ENCODE peak calls at places on chromosomes 11 and 22, in seven cellular contexts. H is kidney; G is CD8-positive, alpha-beta T cell; I is fibroblast of lung; J is H1; U is PC-3; R is effector memory CD4-positive, alpha-beta T cell. E is an unnamed sample. For H3K36me3, the result is how much of the 10 kb centered on the place peaks cover.

GRCh38 chr11:128424867-128425285 is 162.5 kb downstream of the ETS1 start:
- DNase-seq in H (peak), G (no peak), I (peak), J (no peak), U (no peak), R (no peak), E (no peak)

GRCh38 chr11:8913961-8914660 is 3.1 kb downstream of the AKIP1 start:
- DNase-seq in H (no peak), G (peak), I (peak), J (no peak), U (peak), R (no peak), E (peak)

GRCh38 chr11:8068605-8069221 is 12.3 kb upstream of the TUB start:
- DNase-seq in H (peak), G (no peak), I (peak), J (no peak), U (peak), R (no peak), E (no peak)

GRCh38 chr11:44031549-44031948 is 16.2 kb upstream of the ACCSL start:
- DNase-seq in H (no peak), G (no peak), I (no peak), J (no peak), U (no peak), R (no peak), E (no peak)

GRCh38 chr22:30372915-30373314 is 14.3 kb downstream of the RNF215 start:
- DNase-seq in H (no peak), G (no peak), I (no peak), J (no peak), U (no peak), R (no peak), E (no peak)

GRCh38 chr11:74450318-74450717 is 17.0 kb downstream of the KCNE3 start:
- DNase-seq in H (no peak), G (no peak), I (no peak), J (no peak), U (no peak), R (no peak), E (no peak)

GRCh38 chr22:37472418-37473006 is 13.7 kb downstream of the MFNG start:
- DNase-seq in H (peak), G (peak), I (peak), J (no peak), U (peak), R (no peak), E (peak)

GRCh38 chr11:111629499-111629898 is 27.2 kb downstream of the SIK2 start:
- DNase-seq in H (no peak), G (no peak), I (no peak), J (no peak), U (no peak), R (no peak), E (no peak)

GRCh38 chr22:26890870-26891269 is 233.5 kb downstream of the MIAT start:
- DNase-seq in H (no peak), G (no peak), I (no peak), J (no peak), U (peak), R (no peak), E (no peak)

GRCh38 chr11:7671347-7671746 is 2.0 kb downstream of the CYB5R2 start:
- DNase-seq in H (no peak), G (no peak), I (no peak), J (no peak), U (peak), R (no peak), E (no peak)

GRCh38 chr22:37397246-37397645 is 30.0 kb downstream of the ELFN2 start:
- DNase-seq in H (no peak), G (no peak), I (no peak), J (no peak), U (no peak), R (no peak), E (no peak)

GRCh38 chr11:46918087-46918751 is at the start of gene LRP4:
- DNase-seq in H (peak), G (peak), I (peak), J (no peak), U (no peak), R (peak), E (peak)

GRCh38 chr11:61747389-61748285 is 4.8 kb upstream of the MYRF start:
- DNase-seq in H (peak), G (peak), I (peak), J (peak), U (peak), R (peak), E (no peak)

GRCh38 chr11:61004037-61004641 is 32.7 kb downstream of the CD6 start:
- DNase-seq in H (peak), G (peak), I (peak), J (no peak), U (no peak), R (peak), E (no peak)

GRCh38 chr11:93089474-93090102 is 108.2 kb downstream of the SLC36A4 start:
- DNase-seq in H (no peak), G (no peak), I (peak), J (no peak), U (peak), R (no peak), E (no peak)

GRCh38 chr11:79168530-79169110 is 272.2 kb downstream of the TENM4 start:
- DNase-seq in H (no peak), G (no peak), I (no peak), J (no peak), U (no peak), R (no peak), E (no peak)

GRCh38 chr11:79165908-79166307 is 274.9 kb downstream of the TENM4 start:
- DNase-seq in H (no peak), G (no peak), I (no peak), J (no peak), U (peak), R (no peak), E (no peak)

GRCh38 chr11:79173615-79174014 is 267.2 kb downstream of the TENM4 start:
- DNase-seq in H (no peak), G (no peak), I (peak), J (no peak), U (peak), R (no peak), E (no peak)

GRCh38 chr11:79170289-79170688 is 270.5 kb downstream of the TENM4 start:
- DNase-seq in H (no peak), G (no peak), I (peak), J (no peak), U (no peak), R (no peak), E (no peak)

GRCh38 chr11:79167510-79168188 is 273.2 kb downstream of the TENM4 start:
- DNase-seq in H (no peak), G (no peak), I (peak), J (no peak), U (no peak), R (no peak), E (no peak)
- H3K36me3 ChIP-seq in H (under half), G (under half), I (under half), J (under half), U (under half), R (under half), E (under half)

DNA sequence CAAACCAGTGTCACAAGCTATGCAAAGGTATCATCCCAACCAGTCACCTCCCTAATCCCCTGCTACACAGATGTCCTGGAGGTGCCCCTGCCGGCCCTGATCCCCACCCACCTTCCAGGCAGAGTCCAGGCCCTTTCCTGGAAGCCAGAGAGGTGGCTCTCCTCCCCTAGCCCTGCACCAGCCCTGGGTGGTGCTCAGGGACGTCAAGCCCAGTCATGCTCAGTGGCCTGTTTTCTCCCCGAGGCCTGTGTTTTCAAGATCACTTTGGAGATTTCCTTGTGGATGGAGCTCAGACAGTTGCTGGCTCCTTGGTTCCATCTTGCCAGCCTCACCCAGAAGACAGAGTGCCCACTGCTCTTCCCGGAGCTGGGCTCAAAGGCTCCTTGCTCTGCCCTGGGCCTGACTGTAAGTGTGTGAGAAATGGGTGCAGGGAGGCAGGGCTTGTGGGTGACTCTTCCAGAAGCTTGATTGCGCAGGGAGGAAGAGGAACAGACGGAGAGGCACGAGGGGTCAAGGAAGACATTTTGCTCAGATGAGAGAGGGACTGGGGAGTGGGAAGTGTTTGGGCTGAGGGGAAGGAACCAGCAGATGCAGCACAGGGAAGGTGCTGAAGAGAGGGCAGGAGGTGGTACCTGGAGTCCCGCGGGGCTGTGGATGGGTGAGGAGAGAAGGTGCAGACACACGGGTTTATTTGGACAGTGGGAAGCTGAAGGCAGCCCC is 11.3 kb downstream of the P2RY6 start:
- DNase-seq in H (no peak), G (no peak), I (no peak), J (no peak), U (no peak), R (no peak), E (no peak)
- H3K27ac ChIP-seq in H (no peak), G (no peak), I (no peak), J (no peak), U (no peak), R (no peak), E (no peak)

GRCh38 chr11:66854231-66854661 is 2.6 kb upstream of the LRFN4 start:
- DNase-seq in H (peak), G (no peak), I (no peak), J (no peak), U (no peak), R (no peak), E (no peak)
- H3K36me3 ChIP-seq in H (under half), G (under half), I (under half), J (under half), U (under half), R (under half), E (under half)

GRCh38 chr22:20267441-20268288 is 453 bp downstream of the RTN4R start:
- DNase-seq in H (no peak), G (peak), I (no peak), J (no peak), U (peak), R (no peak), E (no peak)

GRCh38 chr22:20262582-20263147 is 5.5 kb downstream of the RTN4R start:
- DNase-seq in H (no peak), G (no peak), I (no peak), J (no peak), U (no peak), R (no peak), E (no peak)

GRCh38 chr22:20261848-20262581 is 6.1 kb downstream of the RTN4R start:
- DNase-seq in H (no peak), G (no peak), I (no peak), J (no peak), U (no peak), R (no peak), E (no peak)

GRCh38 chr22:20268289-20268349 is at the start of gene RTN4R:
- DNase-seq in H (no peak), G (no peak), I (no peak), J (no peak), U (no peak), R (no peak), E (no peak)

DNA sequence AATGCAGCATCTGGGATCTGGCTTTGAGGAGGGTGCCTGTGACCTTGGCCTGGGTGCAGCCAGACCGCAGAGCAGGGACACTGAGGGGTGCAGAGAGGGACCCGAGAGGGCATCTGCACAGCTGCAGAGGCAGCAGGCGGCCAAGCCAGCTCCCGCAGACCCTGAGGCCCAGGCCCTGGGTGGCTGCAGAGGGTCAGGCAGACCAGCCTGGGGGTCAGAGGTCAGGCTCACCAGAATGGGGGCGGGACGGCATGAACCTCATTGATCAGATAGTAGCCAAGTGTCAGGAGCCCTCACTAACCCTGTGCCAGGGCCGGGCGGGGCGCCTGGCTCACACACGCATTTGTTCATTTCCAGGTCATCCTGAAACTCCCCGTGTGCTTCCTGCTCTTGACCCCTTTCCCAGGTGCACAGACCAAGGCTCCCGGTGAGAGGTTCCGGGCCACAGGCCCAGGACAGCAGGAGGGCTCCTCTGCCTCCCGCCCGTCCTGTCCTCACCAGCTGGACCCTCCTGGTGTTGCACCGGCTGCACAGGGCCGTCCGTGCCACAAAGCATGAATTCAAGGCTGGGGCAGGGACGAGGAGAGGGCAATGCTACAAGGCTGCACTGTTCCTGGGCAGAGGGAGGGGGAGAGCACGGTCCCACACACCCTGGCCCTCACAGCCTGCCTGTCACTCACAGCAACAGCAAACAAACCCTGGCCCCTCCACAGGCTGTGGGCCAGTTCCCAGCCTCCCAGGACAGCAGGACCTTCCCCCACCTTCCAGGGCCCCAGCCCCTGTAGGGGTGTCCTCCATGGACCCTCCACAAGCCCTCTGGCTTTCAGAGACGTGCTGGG is 3.3 kb downstream of the RTN4R start:
- DNase-seq in H (no peak), G (no peak), I (no peak), J (no peak), U (no peak), R (no peak), E (no peak)
- H3K27ac ChIP-seq in H (no peak), G (no peak), I (no peak), J (no peak), U (no peak), R (no peak), E (no peak)

GRCh38 chr11:125945011-125945796 is 640 bp upstream of the VSIG10L2 start:
- DNase-seq in H (no peak), G (no peak), I (no peak), J (no peak), U (no peak), R (no peak), E (no peak)

GRCh38 chr11:125944350-125945010 is 1.4 kb upstream of the VSIG10L2 start:
- DNase-seq in H (no peak), G (no peak), I (no peak), J (no peak), U (no peak), R (no peak), E (no peak)

GRCh38 chr11:125942276-125942611 is 3.6 kb upstream of the VSIG10L2 start:
- DNase-seq in H (no peak), G (no peak), I (no peak), J (no peak), U (no peak), R (no peak), E (no peak)

GRCh38 chr11:125942771-125943428 is 2.9 kb upstream of the VSIG10L2 start:
- DNase-seq in H (no peak), G (no peak), I (no peak), J (no peak), U (no peak), R (no peak), E (no peak)

DNA sequence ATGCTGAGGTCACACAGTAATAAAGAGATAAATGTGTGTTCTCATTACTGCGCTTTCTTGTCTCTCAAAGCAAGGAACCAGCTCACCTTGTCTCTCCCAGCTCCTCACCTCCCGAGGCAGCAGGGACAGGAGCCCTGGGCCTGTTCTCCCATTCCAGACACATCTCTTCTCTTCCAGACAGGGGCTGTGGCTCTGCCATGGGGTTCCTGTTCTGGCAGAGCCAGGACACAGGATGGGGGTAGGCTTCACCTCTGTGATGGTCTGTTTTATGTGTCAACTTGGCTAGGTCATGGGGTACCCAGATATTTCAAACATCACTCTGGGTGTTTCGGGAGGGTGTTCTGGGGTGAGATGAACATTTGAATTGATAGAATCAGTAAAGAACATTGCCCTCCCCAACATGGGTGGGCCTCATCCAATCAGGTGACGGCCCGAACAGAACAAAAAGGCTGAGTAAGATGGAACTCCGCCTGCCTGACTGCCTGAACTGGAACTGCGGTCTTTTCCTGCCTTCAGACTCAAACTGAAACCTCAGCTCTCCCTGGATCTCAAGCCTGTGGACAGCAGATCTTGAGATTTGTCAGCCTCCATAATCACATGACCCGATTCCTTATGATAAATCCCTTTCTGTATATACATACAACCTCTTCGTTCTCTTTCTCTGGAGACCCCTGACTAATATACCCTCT is 2.0 kb upstream of the VSIG10L2 start:
- DNase-seq in H (no peak), G (no peak), I (no peak), J (no peak), U (no peak), R (no peak), E (no peak)
- H3K36me3 ChIP-seq in H (under half), G (under half), I (under half), J (under half), U (under half), R (under half), E (under half)